ENCODE peak calls at places on chromosomes 7 and 10, in six cellular contexts. D, Z, U, B, W and N are unnamed samples.

GRCh38 chr7:2201686-2202360 is 30.9 kb downstream of the MAD1L1 start:
- DNase-seq in Z (no peak), W (peak; percentile 16), U (no peak), B (no peak), D (no peak), N (no peak)

GRCh38 chr10:61888744-61889143 is 12.8 kb upstream of the ARID5B start:
- DNase-seq in D (no peak), Z (no peak), B (no peak), W (no peak), U (no peak), N (no peak)

GRCh38 chr10:613217-613616 is 76.3 kb downstream of the DIP2C start:
- DNase-seq in W (no peak), D (peak; percentile 70), B (no peak), Z (peak; percentile 6), U (no peak), N (no peak)

GRCh38 chr7:17986826-17987225 is 40.8 kb downstream of the PRPS1L1 start:
- DNase-seq in Z (no peak), B (no peak), W (no peak), U (no peak), D (no peak), N (no peak)

GRCh38 chr10:28991326-28991725 is 297.5 kb upstream of the LYZL1 start:
- DNase-seq in D (peak; percentile 42), Z (peak; percentile 76), W (no peak), B (no peak), U (peak; percentile 16), N (no peak)

GRCh38 chr7:131285558-131285957 is 42.1 kb upstream of the MKLN1 start:
- DNase-seq in D (no peak), B (no peak), Z (no peak), W (no peak), U (no peak), N (no peak)

GRCh38 chr7:132789281-132789680 is 213.0 kb upstream of the PLXNA4 start:
- DNase-seq in W (no peak), D (no peak), U (no peak), Z (no peak), B (no peak), N (no peak)

GRCh38 chr10:124827474-124827873 is 25.9 kb downstream of the ABRAXAS2 start:
- DNase-seq in W (peak; percentile 45), D (no peak), B (peak; percentile 4), Z (no peak), U (no peak), N (no peak)

GRCh38 chr10:74058658-74059057 is 60.7 kb downstream of the VCL start:
- DNase-seq in D (no peak), B (peak; percentile 30), W (no peak), Z (peak; percentile 18), U (peak; percentile 28), N (peak; percentile 27)

GRCh38 chr7:13898957-13899670 is 90.4 kb downstream of the ETV1 start:
- DNase-seq in W (peak; percentile 44), Z (no peak), U (peak; percentile 13), B (no peak), D (no peak), N (no peak)

GRCh38 chr7:111071556-111071955 is 19.4 kb upstream of the LRRN3 start:
- DNase-seq in D (no peak), B (no peak), W (no peak), Z (no peak), U (no peak), N (no peak)

GRCh38 chr10:124529661-124530214 is 68.1 kb downstream of the LHPP start:
- DNase-seq in B (no peak), U (no peak), W (no peak), D (no peak), Z (no peak), N (no peak)

GRCh38 chr7:149753370-149754233 is 19.8 kb downstream of the ZNF467 start:
- DNase-seq in B (no peak), Z (peak; percentile 36), D (peak; percentile 66), W (peak; percentile 71), U (peak; percentile 69), N (peak; percentile 89)

GRCh38 chr10:29839826-29840515 is 205.2 kb upstream of the SVIL start:
- DNase-seq in W (no peak), Z (no peak), D (no peak), U (no peak), B (no peak), N (no peak)

GRCh38 chr7:104225441-104225840 is 17.6 kb upstream of the ORC5 start:
- DNase-seq in W (no peak), Z (no peak), U (no peak), D (no peak), B (no peak), N (peak; percentile 16)

GRCh38 chr10:31706464-31706863 is 222.2 kb downstream of the ARHGAP12 start:
- DNase-seq in Z (no peak), U (no peak), W (no peak), B (no peak), D (no peak), N (no peak)
- H3K4me3 ChIP-seq in Z (no peak overlapping the region), U (no peak overlapping the region), W (no peak overlapping the region), B (no peak overlapping the region), D (no peak overlapping the region), N (no peak overlapping the region)

GRCh38 chr10:37685741-37686683 is 171.4 kb downstream of the ZNF248 start:
- DNase-seq in W (no peak), D (no peak), Z (no peak), B (no peak), U (no peak), N (no peak)
- H3K27ac ChIP-seq in W (no peak overlapping the region), D (no peak overlapping the region), Z (no peak overlapping the region), B (no peak overlapping the region), U (no peak overlapping the region), N (no peak overlapping the region)

GRCh38 chr7:42493436-42494198 is 256.6 kb upstream of the GLI3 start:
- DNase-seq in U (peak; percentile 79), D (no peak), Z (no peak), B (no peak), W (peak; percentile 20), N (no peak)
- H3K4me3 ChIP-seq in U (peak overlapping the region; percentile 60), D (no peak overlapping the region), Z (no peak overlapping the region), B (no peak overlapping the region), W (peak overlapping the region; percentile 42), N (no peak overlapping the region)

DNA sequence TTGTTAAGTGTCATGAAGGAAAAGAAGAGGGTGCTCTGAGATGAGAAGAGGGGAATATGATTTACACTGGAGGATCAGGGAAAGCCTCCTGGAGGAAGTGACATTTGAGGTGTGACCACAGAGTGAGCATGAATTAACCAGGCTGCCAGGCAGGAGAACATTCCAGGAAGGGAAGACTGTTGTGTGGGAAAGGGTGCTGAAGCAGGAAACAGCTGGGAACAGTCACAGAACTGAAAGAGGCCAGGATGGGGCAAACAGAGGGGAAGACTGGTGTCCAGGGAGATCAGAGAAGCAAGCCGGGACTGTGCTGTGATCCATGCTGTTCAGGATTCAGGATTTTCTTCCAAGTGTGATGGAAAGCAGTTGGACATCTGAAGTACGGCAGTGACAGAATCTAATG is 14.9 kb downstream of the HIPK2 start:
- DNase-seq in U (no peak), B (no peak), W (no peak), D (no peak), Z (no peak), N (no peak)
- H3K27ac ChIP-seq in U (no peak overlapping the region), B (no peak overlapping the region), W (no peak overlapping the region), D (no peak overlapping the region), Z (no peak overlapping the region), N (no peak overlapping the region)

GRCh38 chr7:96713037-96713436 is 3.4 kb upstream of the SEM1 start:
- DNase-seq in W (no peak), Z (no peak), U (no peak), B (no peak), D (no peak), N (no peak)

GRCh38 chr7:96708872-96709271 is 774 bp downstream of the SEM1 start:
- DNase-seq in D (no peak), U (no peak), Z (no peak), W (no peak), B (no peak), N (no peak)

GRCh38 chr7:96709381-96710228 is at the start of gene SEM1:
- DNase-seq in W (peak; percentile 86), D (peak; percentile 78), Z (peak; percentile 77), U (peak; percentile 84), B (peak; percentile 52), N (peak; percentile 88)

GRCh38 chr7:96710544-96710943 is 898 bp upstream of the SEM1 start:
- DNase-seq in Z (no peak), W (no peak), B (no peak), D (no peak), U (no peak), N (no peak)

GRCh38 chr7:96707901-96708774 is 1.5 kb downstream of the SEM1 start:
- DNase-seq in Z (no peak), D (no peak), U (no peak), B (no peak), W (no peak), N (no peak)
- H3K4me3 ChIP-seq in Z (peak overlapping the region; percentile 97), D (peak overlapping the region; percentile 77), U (peak overlapping the region; percentile 85), B (no peak overlapping the region), W (peak overlapping the region; percentile 82), N (peak overlapping the region; percentile 97)

DNA sequence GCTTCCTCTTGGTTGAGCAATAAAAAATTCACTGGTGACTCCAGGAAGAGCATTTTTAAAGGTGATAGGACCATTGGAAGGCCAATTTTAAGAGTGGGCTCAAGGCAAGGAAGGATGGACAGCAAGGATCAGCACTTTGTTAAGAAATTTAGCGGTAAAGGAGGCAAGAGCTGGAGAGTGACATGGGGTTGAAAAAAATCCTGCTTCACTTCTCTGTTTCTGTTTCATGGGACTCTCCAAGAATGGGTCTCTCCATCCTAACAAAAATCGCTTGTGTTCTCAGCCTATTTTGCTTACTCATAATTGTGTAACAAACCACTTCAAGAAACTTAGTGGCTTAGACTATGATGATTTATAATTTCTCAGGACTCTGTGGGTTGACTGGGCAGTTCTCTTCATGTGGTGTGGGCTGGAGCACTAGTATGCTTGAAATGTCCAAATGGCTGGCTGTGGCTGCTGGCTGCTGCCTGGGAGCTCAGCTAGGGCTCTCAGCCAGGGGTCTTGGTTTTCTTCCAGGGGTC is 59.8 kb upstream of the ZNRF2 start:
- DNase-seq in Z (no peak), U (no peak), D (no peak), B (no peak), W (no peak), N (no peak)
- H3K27ac ChIP-seq in Z (no peak overlapping the region), U (no peak overlapping the region), D (peak overlapping the region; percentile 97), B (no peak overlapping the region), W (no peak overlapping the region), N (no peak overlapping the region)

GRCh38 chr7:151231964-151232271 is 365 bp upstream of the CHPF2 start:
- DNase-seq in U (no peak), Z (no peak), D (no peak), B (no peak), W (no peak), N (no peak)

GRCh38 chr7:151232272-151233110 is at the start of gene CHPF2:
- DNase-seq in D (peak; percentile 89), U (peak; percentile 92), B (peak; percentile 86), Z (peak; percentile 63), W (peak; percentile 99), N (peak; percentile 91)

GRCh38 chr7:151235091-151235787 is 3.0 kb downstream of the CHPF2 start:
- DNase-seq in D (no peak), W (no peak), Z (no peak), B (no peak), U (no peak), N (no peak)

GRCh38 chr7:151233111-151233701 is 923 bp downstream of the CHPF2 start:
- DNase-seq in U (no peak), D (peak; percentile 55), Z (no peak), W (peak; percentile 82), B (peak; percentile 49), N (no peak)

DNA sequence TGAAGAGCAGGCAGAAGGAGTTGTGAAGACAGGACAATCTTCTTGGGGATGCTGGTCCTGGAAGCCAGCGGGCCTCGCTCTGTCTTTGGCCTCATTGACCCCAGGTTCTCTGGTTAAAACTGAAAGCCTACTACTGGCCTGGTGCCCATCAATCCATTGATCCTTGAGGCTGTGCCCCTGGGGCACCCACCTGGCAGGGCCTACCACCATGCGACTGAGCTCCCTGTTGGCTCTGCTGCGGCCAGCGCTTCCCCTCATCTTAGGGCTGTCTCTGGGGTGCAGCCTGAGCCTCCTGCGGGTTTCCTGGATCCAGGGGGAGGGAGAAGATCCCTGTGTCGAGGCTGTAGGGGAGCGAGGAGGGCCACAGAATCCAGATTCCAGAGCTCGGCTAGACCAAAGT is 1.5 kb downstream of the CHPF2 start:
- DNase-seq in Z (no peak), W (peak; percentile 29), B (no peak), U (no peak), D (no peak), N (no peak)
- H3K4me3 ChIP-seq in Z (peak overlapping the region; percentile 93), W (peak overlapping the region; percentile 100), B (peak overlapping the region; percentile 75), U (peak overlapping the region; percentile 88), D (peak overlapping the region; percentile 88), N (no peak overlapping the region)